ENCODE peak calls at places on chromosomes 13 and 19, in four cellular contexts. One of them, this sample, is unnamed.

GRCh38 chr13:27622102-27622820 is 569 bp downstream of the POLR1D start:
- DNase-seq in neural progenitor cell: no peak
- DNase-seq in astrocyte of the spinal cord: peak
- DNase-seq in AG04450: no peak
- DNase-seq in this sample: no peak

GRCh38 chr19:5364674-5365073 is 24.1 kb upstream of the PTPRS start:
- DNase-seq in astrocyte of the spinal cord: no peak
- DNase-seq in neural progenitor cell: peak
- DNase-seq in AG04450: no peak
- DNase-seq in this sample: no peak

GRCh38 chr13:28830580-28830979 is 10.4 kb downstream of the MTUS2 start:
- DNase-seq in AG04450: no peak
- DNase-seq in astrocyte of the spinal cord: no peak
- DNase-seq in neural progenitor cell: no peak
- DNase-seq in this sample: no peak

GRCh38 chr13:114119196-114119595 is 13.2 kb downstream of the RASA3 start:
- DNase-seq in neural progenitor cell: peak
- DNase-seq in AG04450: peak
- DNase-seq in astrocyte of the spinal cord: peak
- DNase-seq in this sample: peak

GRCh38 chr13:99481357-99481756 is 19.9 kb upstream of the TM9SF2 start:
- DNase-seq in astrocyte of the spinal cord: no peak
- DNase-seq in neural progenitor cell: no peak
- DNase-seq in AG04450: no peak
- DNase-seq in this sample: no peak

GRCh38 chr19:14649020-14649419 is 25.6 kb downstream of the ADGRE3 start:
- DNase-seq in AG04450: no peak
- DNase-seq in neural progenitor cell: no peak
- DNase-seq in astrocyte of the spinal cord: no peak
- DNase-seq in this sample: no peak

GRCh38 chr19:55460670-55461258 is 678 bp downstream of the ISOC2 start:
- DNase-seq in AG04450: peak
- DNase-seq in astrocyte of the spinal cord: peak
- DNase-seq in neural progenitor cell: peak
- DNase-seq in this sample: no peak

GRCh38 chr19:42466521-42467436 is 24.0 kb upstream of the CXCL17 start:
- DNase-seq in AG04450: no peak
- DNase-seq in astrocyte of the spinal cord: peak
- DNase-seq in neural progenitor cell: no peak
- DNase-seq in this sample: no peak

GRCh38 chr13:79451500-79451962 is 29.4 kb upstream of the NDFIP2 start:
- DNase-seq in neural progenitor cell: no peak
- DNase-seq in AG04450: peak
- DNase-seq in astrocyte of the spinal cord: peak
- DNase-seq in this sample: peak

GRCh38 chr13:87147076-87147475 is 524.1 kb upstream of the SLITRK5 start:
- DNase-seq in neural progenitor cell: no peak
- DNase-seq in astrocyte of the spinal cord: peak
- DNase-seq in AG04450: no peak
- DNase-seq in this sample: no peak

GRCh38 chr19:16571689-16572331 is 405 bp downstream of the SLC35E1 start:
- DNase-seq in AG04450: no peak
- DNase-seq in neural progenitor cell: no peak
- DNase-seq in astrocyte of the spinal cord: no peak
- DNase-seq in this sample: no peak

GRCh38 chr19:33192010-33192409 is 2.1 kb upstream of the LRP3 start:
- DNase-seq in astrocyte of the spinal cord: no peak
- DNase-seq in neural progenitor cell: peak
- DNase-seq in AG04450: no peak
- DNase-seq in this sample: no peak

GRCh38 chr19:35505956-35506355 is 7.5 kb downstream of the DMKN start:
- DNase-seq in neural progenitor cell: no peak
- DNase-seq in AG04450: no peak
- DNase-seq in astrocyte of the spinal cord: no peak
- DNase-seq in this sample: no peak

GRCh38 chr13:30164141-30164540 is 143.2 kb downstream of the KATNAL1 start:
- DNase-seq in astrocyte of the spinal cord: no peak
- DNase-seq in AG04450: no peak
- DNase-seq in neural progenitor cell: no peak
- DNase-seq in this sample: no peak

GRCh38 chr19:16066611-16067104 is 9.6 kb upstream of the TPM4 start:
- DNase-seq in neural progenitor cell: no peak
- DNase-seq in AG04450: no peak
- DNase-seq in astrocyte of the spinal cord: no peak
- DNase-seq in this sample: no peak

GRCh38 chr19:54430306-54431254 is 15.3 kb downstream of the TTYH1 start:
- DNase-seq in neural progenitor cell: peak
- DNase-seq in astrocyte of the spinal cord: no peak
- DNase-seq in AG04450: no peak
- DNase-seq in this sample: no peak

GRCh38 chr13:19023115-19023514 is 158.5 kb downstream of the TUBA3C start:
- DNase-seq in astrocyte of the spinal cord: no peak
- DNase-seq in AG04450: no peak
- DNase-seq in neural progenitor cell: no peak
- DNase-seq in this sample: no peak

GRCh38 chr19:29446331-29446730 is 79.5 kb upstream of the VSTM2B start:
- DNase-seq in neural progenitor cell: no peak
- DNase-seq in AG04450: no peak
- DNase-seq in astrocyte of the spinal cord: no peak
- DNase-seq in this sample: no peak

GRCh38 chr19:51457351-51458013 is 772 bp downstream of the SIGLEC8 start:
- DNase-seq in astrocyte of the spinal cord: no peak
- DNase-seq in neural progenitor cell: no peak
- DNase-seq in AG04450: no peak
- DNase-seq in this sample: no peak

GRCh38 chr13:41231786-41232185 is 31.6 kb downstream of the MTRF1 start:
- DNase-seq in neural progenitor cell: no peak
- DNase-seq in AG04450: no peak
- DNase-seq in astrocyte of the spinal cord: no peak
- DNase-seq in this sample: no peak

GRCh38 chr19:48685583-48685982 is 10.2 kb upstream of the FUT2 start:
- DNase-seq in astrocyte of the spinal cord: no peak
- DNase-seq in neural progenitor cell: no peak
- DNase-seq in AG04450: no peak
- DNase-seq in this sample: no peak

GRCh38 chr19:37970699-37971098 is 63.7 kb downstream of the SIPA1L3 start:
- DNase-seq in AG04450: no peak
- DNase-seq in neural progenitor cell: no peak
- DNase-seq in astrocyte of the spinal cord: no peak
- DNase-seq in this sample: no peak

GRCh38 chr19:37969695-37970094 is 62.7 kb downstream of the SIPA1L3 start:
- DNase-seq in neural progenitor cell: no peak
- DNase-seq in AG04450: no peak
- DNase-seq in astrocyte of the spinal cord: no peak
- DNase-seq in this sample: no peak

GRCh38 chr19:37963190-37963947 is 56.4 kb downstream of the SIPA1L3 start:
- DNase-seq in neural progenitor cell: no peak
- DNase-seq in astrocyte of the spinal cord: peak
- DNase-seq in AG04450: no peak
- DNase-seq in this sample: peak

GRCh38 chr19:37964109-37964508 is 57.1 kb downstream of the SIPA1L3 start:
- DNase-seq in AG04450: no peak
- DNase-seq in neural progenitor cell: no peak
- DNase-seq in astrocyte of the spinal cord: peak
- DNase-seq in this sample: no peak

DNA sequence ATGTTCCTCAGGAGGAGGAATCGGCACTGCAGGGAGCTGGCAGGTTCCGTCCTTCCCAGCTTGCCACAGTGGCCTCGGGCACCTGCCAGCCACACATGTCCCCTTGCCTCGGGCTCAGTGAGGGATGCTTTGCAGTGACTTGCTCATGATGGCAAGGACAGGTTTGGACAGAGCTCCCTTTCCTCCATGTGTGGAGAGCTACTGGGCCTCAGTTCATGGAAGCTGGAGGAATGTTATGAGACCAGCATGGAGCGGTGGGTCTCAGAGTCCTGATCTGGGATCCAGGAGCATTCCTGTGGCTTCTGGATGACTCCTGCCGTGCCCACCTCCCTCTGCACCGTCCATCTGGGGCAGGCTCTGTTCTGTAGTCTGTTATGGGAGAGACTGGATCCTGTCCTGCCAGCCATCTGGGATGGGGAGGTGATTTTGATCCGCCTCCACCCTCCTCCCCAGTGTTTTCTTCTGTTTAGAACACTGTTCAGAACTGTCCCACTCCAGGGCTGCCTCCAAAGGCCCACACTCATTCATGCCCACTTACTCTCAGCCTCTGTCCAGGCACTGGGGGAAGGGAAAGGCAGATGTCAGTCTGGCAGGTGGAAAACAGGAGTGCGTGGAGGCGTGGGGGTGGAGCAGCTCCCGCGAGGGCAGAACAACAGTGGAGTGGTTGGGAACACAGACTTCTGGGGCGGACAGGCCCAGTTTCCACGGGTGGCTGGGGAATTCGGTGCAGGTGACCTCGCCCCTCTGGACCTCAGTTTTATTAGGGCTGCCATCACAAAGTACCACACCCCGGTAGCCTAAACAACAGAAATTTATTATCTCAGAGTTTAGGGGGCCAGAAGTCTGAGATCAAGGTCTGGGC is 59.4 kb downstream of the SIPA1L3 start:
- DNase-seq in AG04450: no peak
- DNase-seq in neural progenitor cell: no peak
- DNase-seq in astrocyte of the spinal cord: peak
- DNase-seq in this sample: peak
- TF ChIP-seq CTCF in AG04450: no peak
- TF ChIP-seq CTCF in neural progenitor cell: no peak
- TF ChIP-seq CTCF in astrocyte of the spinal cord: no peak
- TF ChIP-seq CTCF in this sample: no peak

DNA sequence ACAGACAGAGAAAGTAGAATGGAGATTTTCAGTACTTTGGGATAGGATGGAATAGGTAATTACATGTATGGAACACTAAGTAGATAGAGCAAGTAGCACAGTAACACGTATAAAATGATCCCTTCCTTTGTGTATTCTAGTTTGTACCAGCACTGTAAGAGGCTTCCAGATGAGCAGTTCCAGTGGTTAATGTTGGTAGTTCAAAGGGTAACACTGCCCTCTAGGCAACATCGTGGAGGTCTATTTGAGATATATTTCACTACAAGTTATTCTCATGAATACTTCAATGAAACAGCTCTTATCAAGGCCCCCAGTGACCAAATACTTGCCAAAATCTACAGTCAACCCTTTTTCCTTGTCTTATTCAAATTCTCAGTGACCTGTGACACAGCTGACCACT is 13.5 kb upstream of the ZNF563 start:
- DNase-seq in astrocyte of the spinal cord: no peak
- DNase-seq in AG04450: no peak
- DNase-seq in neural progenitor cell: no peak
- DNase-seq in this sample: no peak
- TF ChIP-seq CTCF in astrocyte of the spinal cord: no peak
- TF ChIP-seq CTCF in AG04450: no peak
- TF ChIP-seq CTCF in neural progenitor cell: no peak
- TF ChIP-seq CTCF in this sample: no peak

DNA sequence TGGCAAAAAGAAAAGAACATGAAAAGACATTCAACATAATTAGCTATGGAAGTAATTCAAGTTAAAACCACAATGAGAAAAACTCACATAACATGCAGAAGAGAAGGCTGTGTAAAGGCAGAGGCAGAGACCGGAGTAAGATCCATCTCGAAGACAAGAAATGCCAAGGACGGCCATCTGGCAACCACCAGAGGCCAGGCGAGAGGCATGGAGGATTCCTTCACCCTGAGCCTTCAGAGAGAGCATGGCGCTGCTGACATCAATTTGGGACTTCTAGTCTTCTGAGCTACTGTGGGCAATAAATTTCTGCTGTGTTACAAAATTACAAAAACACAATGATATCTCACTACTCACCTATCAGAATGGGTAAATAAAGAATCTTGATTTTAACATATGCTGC is 381.0 kb downstream of the TSHZ3 start:
- DNase-seq in AG04450: no peak
- DNase-seq in astrocyte of the spinal cord: no peak
- DNase-seq in neural progenitor cell: peak
- DNase-seq in this sample: no peak
- TF ChIP-seq CTCF in AG04450: peak
- TF ChIP-seq CTCF in astrocyte of the spinal cord: no peak
- TF ChIP-seq CTCF in neural progenitor cell: peak
- TF ChIP-seq CTCF in this sample: no peak

GRCh38 chr19:28445826-28446225 is 767.1 kb downstream of the UQCRFS1 start:
- DNase-seq in astrocyte of the spinal cord: no peak
- DNase-seq in neural progenitor cell: no peak
- DNase-seq in AG04450: no peak
- DNase-seq in this sample: no peak
- TF ChIP-seq CTCF in astrocyte of the spinal cord: no peak
- TF ChIP-seq CTCF in neural progenitor cell: no peak
- TF ChIP-seq CTCF in AG04450: no peak
- TF ChIP-seq CTCF in this sample: no peak

GRCh38 chr19:56687036-56687435 is 15.5 kb upstream of the ZNF835 start:
- DNase-seq in AG04450: no peak
- DNase-seq in neural progenitor cell: no peak
- DNase-seq in astrocyte of the spinal cord: no peak
- DNase-seq in this sample: no peak

GRCh38 chr19:56690668-56691067 is 19.1 kb upstream of the ZNF835 start:
- DNase-seq in astrocyte of the spinal cord: no peak
- DNase-seq in AG04450: no peak
- DNase-seq in neural progenitor cell: no peak
- DNase-seq in this sample: no peak

GRCh38 chr19:56692496-56692895 is 20.9 kb upstream of the ZNF835 start:
- DNase-seq in AG04450: no peak
- DNase-seq in neural progenitor cell: no peak
- DNase-seq in astrocyte of the spinal cord: no peak
- DNase-seq in this sample: no peak

GRCh38 chr19:56689198-56689597 is 17.6 kb upstream of the ZNF835 start:
- DNase-seq in AG04450: no peak
- DNase-seq in astrocyte of the spinal cord: no peak
- DNase-seq in neural progenitor cell: no peak
- DNase-seq in this sample: no peak
- TF ChIP-seq CTCF in AG04450: no peak
- TF ChIP-seq CTCF in astrocyte of the spinal cord: no peak
- TF ChIP-seq CTCF in neural progenitor cell: no peak
- TF ChIP-seq CTCF in this sample: no peak